ENCODE peak calls at places on chromosomes 1 and 21, in four cellular contexts. One of them, this sample, is unnamed.

GRCh38 chr1:151479462-151479861 is 20.2 kb upstream of the POGZ start:
- DNase-seq in posterior vena cava: no peak
- DNase-seq in SK-N-SH: no peak
- DNase-seq in cardiac muscle cell: no peak
- DNase-seq in this sample: no peak

GRCh38 chr1:233907139-233907538 is 2.7 kb downstream of the SLC35F3 start:
- DNase-seq in posterior vena cava: no peak
- DNase-seq in SK-N-SH: peak; percentile 61
- DNase-seq in cardiac muscle cell: no peak
- DNase-seq in this sample: no peak

GRCh38 chr1:25806418-25806817 is 6.4 kb downstream of the SELENON start:
- DNase-seq in posterior vena cava: peak; percentile 92
- DNase-seq in SK-N-SH: peak; percentile 49
- DNase-seq in cardiac muscle cell: peak; percentile 68
- DNase-seq in this sample: no peak

GRCh38 chr1:17816511-17816910 is 61.4 kb downstream of the ACTL8 start:
- DNase-seq in posterior vena cava: no peak
- DNase-seq in SK-N-SH: no peak
- DNase-seq in cardiac muscle cell: no peak
- DNase-seq in this sample: no peak

GRCh38 chr21:39556176-39556575 is 56.6 kb upstream of the B3GALT5 start:
- DNase-seq in posterior vena cava: no peak
- DNase-seq in SK-N-SH: peak; percentile 53
- DNase-seq in cardiac muscle cell: no peak
- DNase-seq in this sample: no peak

GRCh38 chr1:14742181-14742980 is 143.9 kb downstream of the KAZN start:
- DNase-seq in posterior vena cava: no peak
- DNase-seq in SK-N-SH: no peak
- DNase-seq in cardiac muscle cell: peak; percentile 93
- DNase-seq in this sample: no peak

GRCh38 chr1:10796029-10796944 is at the start of gene CASZ1:
- DNase-seq in posterior vena cava: peak; percentile 86
- DNase-seq in SK-N-SH: peak; percentile 99
- DNase-seq in cardiac muscle cell: peak; percentile 92
- DNase-seq in this sample: peak; percentile 87

GRCh38 chr1:19210772-19211549 is 895 bp upstream of the UBR4 start:
- DNase-seq in posterior vena cava: no peak
- DNase-seq in SK-N-SH: no peak
- DNase-seq in cardiac muscle cell: peak; percentile 21
- DNase-seq in this sample: no peak

GRCh38 chr1:166283600-166283999 is 116.8 kb upstream of the FAM78B start:
- DNase-seq in posterior vena cava: no peak
- DNase-seq in SK-N-SH: no peak
- DNase-seq in cardiac muscle cell: no peak
- DNase-seq in this sample: no peak